ENCODE peak calls at places on chromosomes 4 and X, in four cellular contexts. H, K, I and R are unnamed samples.
A peak's percentile ranks its signal among the peaks of the same experiment; 100 is the strongest.

GRCh38 chrX:73916931-73917657 is 354.1 kb downstream of the CHIC1 start:
- DNase-seq in K (no peak), H (no peak), I (no peak), R (no peak)

GRCh38 chr4:98573791-98574190 is 84.6 kb downstream of the TSPAN5 start:
- DNase-seq in H (no peak), I (no peak), K (no peak), R (no peak)

GRCh38 chr4:16588170-16588569 is 310.3 kb downstream of the LDB2 start:
- DNase-seq in K (no peak), H (no peak), I (no peak), R (no peak)

GRCh38 chrX:150897371-150898319 is 823 bp downstream of the CD99L2 start:
- DNase-seq in K (no peak), H (no peak), I (no peak), R (no peak)

GRCh38 chr4:76753814-76754213 is 144.1 kb downstream of the SOWAHB start:
- DNase-seq in K (no peak), I (no peak), H (no peak), R (no peak)

GRCh38 chr4:76943790-76944189 is 5.8 kb upstream of the SEPTIN11 start:
- DNase-seq in H (no peak), I (peak; percentile 38), K (no peak), R (no peak)

GRCh38 chr4:101345596-101346311 is 1.6 kb downstream of the PPP3CA start:
- DNase-seq in I (peak; percentile 43), H (peak; percentile 31), K (no peak), R (peak; percentile 37)

GRCh38 chr4:180542445-180543100 is 1700.6 kb upstream of the TENM3 start:
- DNase-seq in K (no peak), I (no peak), H (no peak), R (no peak)

GRCh38 chr4:186831574-186831973 is 107.9 kb upstream of the FAT1 start:
- DNase-seq in I (no peak), K (no peak), H (no peak), R (no peak)

GRCh38 chr4:182827981-182828677 is 89.1 kb downstream of the DCTD start:
- DNase-seq in H (no peak), K (no peak), I (no peak), R (no peak)

GRCh38 chrX:117840645-117841044 is 276.0 kb downstream of the KLHL13 start:
- DNase-seq in K (no peak), H (no peak), I (no peak), R (no peak)

GRCh38 chr4:112125416-112125815 is 19.8 kb upstream of the FAM241A start:
- DNase-seq in H (no peak), K (no peak), I (no peak), R (no peak)

GRCh38 chr4:15894923-15895411 is 43.6 kb downstream of the FGFBP1 start:
- DNase-seq in I (no peak), H (no peak), K (no peak), R (no peak)

GRCh38 chrX:17529349-17529748 is 154.3 kb downstream of the NHS start:
- DNase-seq in I (no peak), K (no peak), H (no peak), R (no peak)

GRCh38 chrX:150893936-150894335 is 4.5 kb downstream of the CD99L2 start:
- DNase-seq in K (no peak), I (no peak), H (no peak), R (no peak)

GRCh38 chrX:125757794-125758564 is 408.1 kb downstream of the DCAF12L2 start:
- DNase-seq in K (no peak), I (peak; percentile 48), H (no peak), R (no peak)

GRCh38 chr4:15654556-15655222 is 468 bp downstream of the FBXL5 start:
- DNase-seq in H (peak; percentile 15), K (no peak), I (peak; percentile 60), R (no peak)

GRCh38 chr4:15144967-15145295 is 142.7 kb downstream of the CPEB2 start:
- DNase-seq in K (no peak), H (no peak), I (no peak), R (no peak)

GRCh38 chr4:8506373-8507250 is 66.0 kb downstream of the TRMT44 start:
- DNase-seq in H (no peak), K (no peak), I (no peak), R (no peak)

GRCh38 chr4:89558147-89558546 is 250.5 kb upstream of the GPRIN3 start:
- DNase-seq in I (no peak), H (no peak), K (no peak), R (no peak)

GRCh38 chr4:148295642-148296041 is 146.6 kb downstream of the NR3C2 start:
- DNase-seq in H (no peak), I (no peak), K (no peak), R (no peak)

GRCh38 chr4:10015140-10015753 is 6.0 kb downstream of the SLC2A9 start:
- DNase-seq in I (no peak), H (no peak), K (no peak), R (no peak)

GRCh38 chrX:2690856-2691542 is at the start of gene CD99:
- DNase-seq in K (peak; percentile 46), H (peak; percentile 80), I (peak; percentile 84), R (peak; percentile 92)
- TF ChIP-seq POLR2A in K (peak; percentile 81), H (no peak), I (no peak), R (no peak)

DNA sequence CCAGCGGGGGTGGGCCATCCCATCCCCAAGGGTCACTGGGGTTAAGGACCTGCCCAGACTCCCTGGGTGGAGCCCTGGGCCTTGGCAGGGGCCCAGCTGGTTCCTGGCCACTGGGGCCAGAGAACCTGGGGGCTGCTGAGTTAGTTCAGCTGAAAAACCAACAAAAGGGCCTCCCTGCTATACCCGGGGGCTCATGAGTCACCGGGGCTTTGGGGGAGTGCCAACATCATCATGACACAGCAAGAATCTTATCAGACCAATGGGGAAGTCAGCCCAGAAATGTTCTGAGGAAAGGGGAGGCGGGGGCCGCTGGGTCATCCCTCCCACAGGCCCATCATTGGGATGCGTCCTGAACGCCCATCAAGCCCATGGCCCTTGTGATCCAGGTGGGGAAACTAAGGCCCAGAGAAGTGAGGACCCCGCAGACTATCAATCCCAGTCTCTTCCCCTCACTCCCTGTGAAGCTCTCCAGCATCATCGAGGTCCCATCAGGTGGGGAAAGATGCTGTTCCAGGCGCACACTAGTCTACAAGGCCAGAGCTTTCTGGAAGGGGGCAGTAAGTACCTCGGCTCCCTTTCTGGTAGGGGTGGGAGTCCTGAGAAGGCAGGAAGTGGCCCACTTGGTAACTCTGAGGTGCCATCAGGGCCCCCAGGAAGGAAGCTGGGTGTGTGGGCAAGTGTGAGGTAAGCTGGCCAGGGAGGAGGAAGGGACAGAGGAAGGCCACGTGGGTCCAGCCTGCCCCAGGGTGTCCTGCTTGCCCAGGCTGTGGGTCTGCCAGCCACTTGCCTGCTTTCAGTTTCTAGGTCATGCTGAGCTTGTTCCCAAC is 4.5 kb downstream of the G6PD start:
- DNase-seq in I (peak; percentile 92), K (no peak), H (peak; percentile 94), R (no peak)
- TF ChIP-seq TAF1 in I (no peak), K (no peak), H (no peak), R (no peak)

DNA sequence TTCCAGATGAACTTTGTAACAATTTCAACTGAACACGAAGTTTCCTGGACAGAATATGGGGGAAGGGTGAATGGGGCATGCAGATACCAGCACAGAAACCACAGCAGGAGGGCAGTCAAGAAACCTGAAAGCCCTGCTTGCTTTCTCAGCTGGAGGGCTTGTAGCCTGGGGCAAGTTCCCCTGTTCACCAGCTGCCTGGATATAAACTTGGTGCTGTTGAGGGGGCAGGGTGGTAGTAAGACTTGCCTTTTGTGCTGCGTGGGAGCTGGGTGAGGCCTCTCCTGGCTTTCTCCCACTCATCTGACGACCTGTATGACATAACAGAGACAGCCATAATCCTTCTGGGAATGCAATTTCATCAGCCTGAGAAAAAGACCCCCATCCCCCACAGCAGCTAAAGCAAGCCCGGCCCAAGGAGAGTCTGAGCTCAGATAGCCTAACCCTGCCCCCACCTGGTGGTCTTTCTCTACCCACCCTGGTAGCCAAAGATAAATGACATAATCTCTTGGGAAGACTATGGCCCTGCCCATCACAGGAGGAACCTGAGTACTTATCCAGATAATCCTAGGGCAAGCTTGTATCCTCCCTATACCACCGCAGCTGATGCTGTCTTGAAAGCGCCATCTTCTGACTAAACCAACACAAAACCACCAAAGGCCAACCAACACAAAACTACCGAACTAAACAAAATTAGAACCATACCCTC is 234.3 kb downstream of the LAS1L start:
- DNase-seq in H (peak; percentile 0), K (no peak), I (no peak), R (no peak)
- TF ChIP-seq POLR2A in H (no peak), K (no peak), I (no peak), R (no peak)

GRCh38 chrX:124028177-124028576 is 66.7 kb downstream of the STAG2 start:
- DNase-seq in I (no peak), K (no peak), H (no peak), R (no peak)

GRCh38 chrX:124033821-124034220 is 72.3 kb downstream of the STAG2 start:
- DNase-seq in K (no peak), H (no peak), I (no peak), R (no peak)

GRCh38 chrX:124026529-124026928 is 65.0 kb downstream of the STAG2 start:
- DNase-seq in I (no peak), K (no peak), H (no peak), R (no peak)

GRCh38 chrX:124035657-124036056 is 74.2 kb downstream of the STAG2 start:
- DNase-seq in K (no peak), H (no peak), I (no peak), R (no peak)

DNA sequence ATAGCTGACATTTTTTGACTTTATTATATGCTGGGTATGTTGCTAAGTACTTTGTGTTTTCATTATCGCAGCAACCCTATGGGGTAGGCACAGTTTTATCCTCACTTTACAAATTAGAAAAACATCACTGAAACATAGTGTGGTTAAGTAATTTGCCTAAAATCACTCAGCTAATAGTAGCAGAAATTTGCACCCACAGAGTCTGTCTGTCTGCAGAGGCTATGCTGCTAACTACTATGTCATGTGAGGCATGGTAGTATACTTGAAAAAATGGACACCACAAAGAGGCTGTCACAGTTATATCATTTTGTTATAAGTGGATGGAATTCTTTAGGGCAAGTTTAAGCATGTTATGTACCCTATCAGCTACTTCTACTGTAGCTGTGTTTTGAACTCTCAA is 69.0 kb downstream of the STAG2 start:
- DNase-seq in I (no peak), K (peak; percentile 4), H (no peak), R (no peak)
- TF ChIP-seq TAF1 in I (no peak), K (no peak), H (no peak), R (no peak)